ENCODE peak calls at places on chromosomes 11 and 22, in nine cellular contexts. One of them, this sample, is unnamed.

GRCh38 chr11:57363681-57364080 is 17.3 kb downstream of the PRG3 start:
- DNase-seq in lower leg skin: no peak
- DNase-seq in left ventricle myocardium inferior: no peak
- DNase-seq in mammary epithelial cell: no peak
- DNase-seq in MM.1S: no peak
- DNase-seq in fibroblast of mammary gland: no peak
- DNase-seq in GM12865: no peak
- DNase-seq in ovary: no peak
- DNase-seq in astrocyte of the spinal cord: no peak
- DNase-seq in this sample: no peak

GRCh38 chr11:46357483-46357936 is 10.2 kb downstream of the DGKZ start:
- DNase-seq in left ventricle myocardium inferior: no peak
- DNase-seq in ovary: no peak
- DNase-seq in mammary epithelial cell: peak; percentile 94
- DNase-seq in MM.1S: no peak
- DNase-seq in fibroblast of mammary gland: no peak
- DNase-seq in lower leg skin: no peak
- DNase-seq in astrocyte of the spinal cord: no peak
- DNase-seq in GM12865: no peak
- DNase-seq in this sample: no peak

GRCh38 chr22:45217806-45218205 is 22.9 kb downstream of the KIAA0930 start:
- DNase-seq in left ventricle myocardium inferior: no peak
- DNase-seq in mammary epithelial cell: no peak
- DNase-seq in astrocyte of the spinal cord: no peak
- DNase-seq in lower leg skin: no peak
- DNase-seq in MM.1S: no peak
- DNase-seq in fibroblast of mammary gland: no peak
- DNase-seq in GM12865: no peak
- DNase-seq in ovary: no peak
- DNase-seq in this sample: no peak

GRCh38 chr22:24426859-24427499 is 420 bp upstream of the ADORA2A start:
- DNase-seq in lower leg skin: no peak
- DNase-seq in fibroblast of mammary gland: no peak
- DNase-seq in astrocyte of the spinal cord: no peak
- DNase-seq in mammary epithelial cell: no peak
- DNase-seq in left ventricle myocardium inferior: no peak
- DNase-seq in ovary: no peak
- DNase-seq in GM12865: no peak
- DNase-seq in MM.1S: no peak
- DNase-seq in this sample: no peak

GRCh38 chr22:42780070-42780540 is 59.4 kb upstream of the A4GALT start:
- DNase-seq in lower leg skin: peak; percentile 86
- DNase-seq in ovary: no peak
- DNase-seq in GM12865: peak; percentile 94
- DNase-seq in fibroblast of mammary gland: peak; percentile 96
- DNase-seq in MM.1S: peak; percentile 74
- DNase-seq in astrocyte of the spinal cord: peak; percentile 95
- DNase-seq in mammary epithelial cell: peak; percentile 72
- DNase-seq in left ventricle myocardium inferior: no peak
- DNase-seq in this sample: peak; percentile 84

GRCh38 chr11:124745835-124746620 is 6.0 kb downstream of the VSIG2 start:
- DNase-seq in mammary epithelial cell: no peak
- DNase-seq in MM.1S: peak; percentile 62
- DNase-seq in left ventricle myocardium inferior: no peak
- DNase-seq in astrocyte of the spinal cord: no peak
- DNase-seq in fibroblast of mammary gland: no peak
- DNase-seq in lower leg skin: no peak
- DNase-seq in ovary: no peak
- DNase-seq in GM12865: peak; percentile 37
- DNase-seq in this sample: no peak

GRCh38 chr22:43292633-43293025 is 50.5 kb downstream of the SCUBE1 start:
- DNase-seq in lower leg skin: no peak
- DNase-seq in fibroblast of mammary gland: no peak
- DNase-seq in astrocyte of the spinal cord: no peak
- DNase-seq in GM12865: no peak
- DNase-seq in ovary: no peak
- DNase-seq in left ventricle myocardium inferior: no peak
- DNase-seq in mammary epithelial cell: no peak
- DNase-seq in MM.1S: no peak
- DNase-seq in this sample: no peak

GRCh38 chr11:24407733-24408132 is 89.1 kb upstream of the LUZP2 start:
- DNase-seq in left ventricle myocardium inferior: no peak
- DNase-seq in fibroblast of mammary gland: no peak
- DNase-seq in ovary: no peak
- DNase-seq in mammary epithelial cell: no peak
- DNase-seq in astrocyte of the spinal cord: no peak
- DNase-seq in lower leg skin: no peak
- DNase-seq in GM12865: no peak
- DNase-seq in MM.1S: no peak
- DNase-seq in this sample: no peak

GRCh38 chr22:41280065-41280464 is 5.9 kb downstream of the RANGAP1 start:
- DNase-seq in fibroblast of mammary gland: no peak
- DNase-seq in lower leg skin: peak; percentile 69
- DNase-seq in ovary: no peak
- DNase-seq in left ventricle myocardium inferior: no peak
- DNase-seq in mammary epithelial cell: peak; percentile 99
- DNase-seq in MM.1S: no peak
- DNase-seq in astrocyte of the spinal cord: no peak
- DNase-seq in GM12865: no peak
- DNase-seq in this sample: no peak

GRCh38 chr22:50545522-50546325 is at the start of gene KLHDC7B:
- DNase-seq in mammary epithelial cell: no peak
- DNase-seq in ovary: no peak
- DNase-seq in GM12865: no peak
- DNase-seq in astrocyte of the spinal cord: no peak
- DNase-seq in fibroblast of mammary gland: no peak
- DNase-seq in MM.1S: no peak
- DNase-seq in lower leg skin: no peak
- DNase-seq in left ventricle myocardium inferior: no peak
- DNase-seq in this sample: no peak

GRCh38 chr11:116192509-116193206 is 580.1 kb downstream of the BUD13 start:
- DNase-seq in mammary epithelial cell: no peak
- DNase-seq in GM12865: no peak
- DNase-seq in ovary: no peak
- DNase-seq in fibroblast of mammary gland: no peak
- DNase-seq in MM.1S: no peak
- DNase-seq in lower leg skin: no peak
- DNase-seq in left ventricle myocardium inferior: no peak
- DNase-seq in astrocyte of the spinal cord: no peak
- DNase-seq in this sample: no peak

GRCh38 chr11:17683378-17684161 is 35.8 kb upstream of the MYOD1 start:
- DNase-seq in ovary: no peak
- DNase-seq in fibroblast of mammary gland: peak; percentile 76
- DNase-seq in GM12865: no peak
- DNase-seq in MM.1S: no peak
- DNase-seq in mammary epithelial cell: peak; percentile 36
- DNase-seq in astrocyte of the spinal cord: peak; percentile 91
- DNase-seq in lower leg skin: no peak
- DNase-seq in left ventricle myocardium inferior: no peak
- DNase-seq in this sample: peak; percentile 62

GRCh38 chr11:66330931-66331330 is 5.3 kb downstream of the RIN1 start:
- DNase-seq in MM.1S: no peak
- DNase-seq in GM12865: no peak
- DNase-seq in fibroblast of mammary gland: no peak
- DNase-seq in mammary epithelial cell: no peak
- DNase-seq in lower leg skin: no peak
- DNase-seq in left ventricle myocardium inferior: no peak
- DNase-seq in ovary: no peak
- DNase-seq in astrocyte of the spinal cord: no peak
- DNase-seq in this sample: no peak

GRCh38 chr22:22168190-22168940 is 76.2 kb upstream of the VPREB1 start:
- DNase-seq in left ventricle myocardium inferior: no peak
- DNase-seq in GM12865: peak; percentile 93
- DNase-seq in ovary: no peak
- DNase-seq in lower leg skin: no peak
- DNase-seq in astrocyte of the spinal cord: peak; percentile 44
- DNase-seq in fibroblast of mammary gland: peak; percentile 70
- DNase-seq in mammary epithelial cell: peak; percentile 42
- DNase-seq in MM.1S: peak; percentile 94
- DNase-seq in this sample: peak; percentile 16

GRCh38 chr22:22168941-22169867 is 75.4 kb upstream of the VPREB1 start:
- DNase-seq in lower leg skin: no peak
- DNase-seq in left ventricle myocardium inferior: no peak
- DNase-seq in fibroblast of mammary gland: no peak
- DNase-seq in GM12865: no peak
- DNase-seq in MM.1S: no peak
- DNase-seq in astrocyte of the spinal cord: no peak
- DNase-seq in mammary epithelial cell: no peak
- DNase-seq in ovary: no peak
- DNase-seq in this sample: no peak

GRCh38 chr22:22167791-22168189 is 76.8 kb upstream of the VPREB1 start:
- DNase-seq in astrocyte of the spinal cord: no peak
- DNase-seq in fibroblast of mammary gland: no peak
- DNase-seq in ovary: no peak
- DNase-seq in MM.1S: peak; percentile 94
- DNase-seq in left ventricle myocardium inferior: no peak
- DNase-seq in lower leg skin: no peak
- DNase-seq in mammary epithelial cell: no peak
- DNase-seq in GM12865: peak; percentile 90
- DNase-seq in this sample: no peak

GRCh38 chr22:22169923-22170322 is 74.7 kb upstream of the VPREB1 start:
- DNase-seq in mammary epithelial cell: no peak
- DNase-seq in left ventricle myocardium inferior: no peak
- DNase-seq in MM.1S: no peak
- DNase-seq in astrocyte of the spinal cord: no peak
- DNase-seq in GM12865: no peak
- DNase-seq in ovary: no peak
- DNase-seq in fibroblast of mammary gland: no peak
- DNase-seq in lower leg skin: no peak
- DNase-seq in this sample: no peak

GRCh38 chr22:22171357-22172218 is 73.0 kb upstream of the VPREB1 start:
- DNase-seq in fibroblast of mammary gland: peak; percentile 13
- DNase-seq in GM12865: peak; percentile 28
- DNase-seq in astrocyte of the spinal cord: no peak
- DNase-seq in mammary epithelial cell: peak; percentile 10
- DNase-seq in left ventricle myocardium inferior: no peak
- DNase-seq in lower leg skin: no peak
- DNase-seq in ovary: no peak
- DNase-seq in MM.1S: peak; percentile 57
- DNase-seq in this sample: peak; percentile 3
- TF ChIP-seq CTCF in fibroblast of mammary gland: peak; percentile 33
- TF ChIP-seq CTCF in GM12865: peak; percentile 19
- TF ChIP-seq CTCF in astrocyte of the spinal cord: peak; percentile 47
- TF ChIP-seq CTCF in mammary epithelial cell: peak; percentile 57
- TF ChIP-seq CTCF in left ventricle myocardium inferior: peak; percentile 31
- TF ChIP-seq CTCF in lower leg skin: no peak
- TF ChIP-seq CTCF in ovary: no peak
- TF ChIP-seq CTCF in MM.1S: peak; percentile 66
- TF ChIP-seq CTCF in this sample: no peak

DNA sequence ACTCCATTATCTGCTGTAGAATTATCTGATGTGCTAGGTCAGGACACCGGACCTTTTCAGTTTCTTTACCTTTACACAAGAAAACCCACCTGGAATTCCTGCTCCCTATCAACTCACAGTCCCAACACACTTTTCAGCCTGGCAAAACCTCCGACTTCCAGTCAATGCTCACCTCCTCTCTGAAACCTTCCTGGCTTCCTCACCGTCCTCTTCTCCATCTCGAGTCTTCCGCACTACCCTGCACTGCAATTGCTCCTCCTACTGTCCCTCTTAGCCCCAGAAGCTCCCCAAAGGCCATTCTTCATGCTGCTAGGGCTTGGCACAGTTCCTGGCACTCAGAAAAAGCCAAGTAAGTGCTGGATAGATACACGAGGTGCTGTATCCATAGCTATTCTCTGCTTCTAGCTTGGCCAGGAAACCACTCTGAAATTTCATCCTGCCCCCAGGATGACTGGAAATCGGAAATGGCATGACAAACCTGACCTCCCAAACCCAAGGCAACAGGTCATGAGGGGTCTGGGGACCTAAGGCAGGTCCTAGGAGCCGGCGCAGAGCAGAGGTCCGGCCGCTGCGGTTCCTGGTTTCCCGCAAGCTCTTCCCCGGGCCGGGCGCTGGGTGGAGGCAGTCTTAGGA is 702 bp downstream of the SYN3 start:
- DNase-seq in GM12865: no peak
- DNase-seq in fibroblast of mammary gland: no peak
- DNase-seq in left ventricle myocardium inferior: no peak
- DNase-seq in mammary epithelial cell: no peak
- DNase-seq in lower leg skin: no peak
- DNase-seq in MM.1S: no peak
- DNase-seq in astrocyte of the spinal cord: no peak
- DNase-seq in ovary: no peak
- DNase-seq in this sample: no peak
- H3K4me3 ChIP-seq in GM12865: no peak overlapping the region
- H3K4me3 ChIP-seq in fibroblast of mammary gland: no peak overlapping the region
- H3K4me3 ChIP-seq in left ventricle myocardium inferior: peak overlapping the region; percentile 61
- H3K4me3 ChIP-seq in mammary epithelial cell: no peak overlapping the region
- H3K4me3 ChIP-seq in lower leg skin: no peak overlapping the region
- H3K4me3 ChIP-seq in MM.1S: no peak overlapping the region
- H3K4me3 ChIP-seq in astrocyte of the spinal cord: no peak overlapping the region
- H3K4me3 ChIP-seq in ovary: no peak overlapping the region
- H3K4me3 ChIP-seq in this sample: no peak overlapping the region

DNA sequence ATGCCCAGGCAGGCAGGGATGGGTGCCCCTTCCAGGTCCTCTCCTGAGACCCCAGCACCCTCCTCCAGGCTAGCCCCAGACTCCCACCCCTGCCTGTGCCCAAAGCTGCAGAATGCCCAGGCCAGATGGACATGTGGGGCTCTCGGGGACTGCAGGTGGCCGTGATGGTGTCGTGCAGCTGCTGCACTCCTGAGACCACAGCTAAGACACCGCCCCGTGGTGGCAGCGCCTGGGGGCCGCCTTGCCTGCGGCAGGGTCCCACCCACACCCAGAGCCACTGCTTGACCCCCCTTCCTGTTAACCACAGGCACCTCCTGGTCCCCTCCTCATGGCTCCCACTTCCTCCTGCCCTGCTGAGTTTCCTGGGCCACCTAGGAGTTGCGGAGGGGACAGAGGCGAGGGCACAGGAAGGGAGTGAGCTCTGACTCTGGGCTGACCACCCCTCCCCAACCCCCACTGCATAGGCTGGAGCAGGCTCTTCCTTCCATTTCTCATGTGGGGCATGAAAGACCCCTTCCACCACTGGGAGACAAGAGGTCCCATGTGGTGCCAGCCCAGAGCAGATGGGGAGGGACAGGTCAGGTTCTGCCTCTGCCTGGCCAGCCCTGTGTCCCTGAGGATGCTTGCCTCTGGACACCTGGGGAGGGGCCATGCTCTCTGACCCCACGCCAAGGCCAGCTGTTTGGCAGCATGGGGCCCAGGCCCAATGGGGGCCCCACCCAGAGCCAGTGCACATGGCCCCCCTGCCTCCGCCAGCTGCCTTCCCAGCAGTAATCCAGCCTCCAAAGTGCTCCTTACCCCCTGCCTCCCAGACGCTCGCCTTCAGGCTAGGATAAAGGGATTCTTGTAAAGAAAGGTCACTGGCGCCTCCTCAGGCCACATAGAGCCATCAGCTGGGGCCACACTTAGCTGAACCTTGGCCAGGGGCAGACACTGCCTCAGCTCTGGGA is 29.3 kb downstream of the OSBPL5 start:
- DNase-seq in left ventricle myocardium inferior: peak; percentile 43
- DNase-seq in astrocyte of the spinal cord: no peak
- DNase-seq in GM12865: no peak
- DNase-seq in lower leg skin: no peak
- DNase-seq in mammary epithelial cell: no peak
- DNase-seq in ovary: no peak
- DNase-seq in fibroblast of mammary gland: no peak
- DNase-seq in MM.1S: no peak
- DNase-seq in this sample: no peak
- TF ChIP-seq CTCF in left ventricle myocardium inferior: no peak
- TF ChIP-seq CTCF in astrocyte of the spinal cord: no peak
- TF ChIP-seq CTCF in GM12865: no peak
- TF ChIP-seq CTCF in lower leg skin: no peak
- TF ChIP-seq CTCF in mammary epithelial cell: no peak
- TF ChIP-seq CTCF in ovary: no peak
- TF ChIP-seq CTCF in fibroblast of mammary gland: no peak
- TF ChIP-seq CTCF in MM.1S: no peak
- TF ChIP-seq CTCF in this sample: no peak

GRCh38 chr22:30277547-30278344 is 11.1 kb upstream of the OSM start:
- DNase-seq in astrocyte of the spinal cord: peak; percentile 82
- DNase-seq in MM.1S: no peak
- DNase-seq in left ventricle myocardium inferior: no peak
- DNase-seq in GM12865: no peak
- DNase-seq in lower leg skin: no peak
- DNase-seq in ovary: no peak
- DNase-seq in mammary epithelial cell: peak; percentile 78
- DNase-seq in fibroblast of mammary gland: peak; percentile 84
- DNase-seq in this sample: peak; percentile 63
- H3K4me3 ChIP-seq in astrocyte of the spinal cord: no peak overlapping the region
- H3K4me3 ChIP-seq in MM.1S: no peak overlapping the region
- H3K4me3 ChIP-seq in left ventricle myocardium inferior: no peak overlapping the region
- H3K4me3 ChIP-seq in GM12865: no peak overlapping the region
- H3K4me3 ChIP-seq in lower leg skin: no peak overlapping the region
- H3K4me3 ChIP-seq in ovary: no peak overlapping the region
- H3K4me3 ChIP-seq in mammary epithelial cell: no peak overlapping the region
- H3K4me3 ChIP-seq in fibroblast of mammary gland: no peak overlapping the region
- H3K4me3 ChIP-seq in this sample: no peak overlapping the region

This sample was measured in foreskin fibroblast.